ENCODE peak calls at places on chromosome 20, in four cellular contexts. Q is IMR-90, O is HepG2, Z is GM12878. L is an unnamed sample.

GRCh38 chr20:17109307-17109706 is 117.5 kb upstream of the PCSK2 start:
- DNase-seq in Q (no peak), O (no peak), Z (no peak), L (no peak)

GRCh38 chr20:12414446-12415274 is 497.0 kb downstream of the BTBD3 start:
- DNase-seq in Q (no peak), O (no peak), Z (no peak), L (no peak)

GRCh38 chr20:63735859-63736718 is at the start of gene LIME1:
- DNase-seq in Q (no peak), O (no peak), Z (no peak), L (peak; percentile 12)

GRCh38 chr20:49028684-49029083 is 17.4 kb upstream of the CSE1L start:
- DNase-seq in Q (peak; percentile 41), O (peak; percentile 58), Z (no peak), L (peak; percentile 37)

GRCh38 chr20:1440024-1440423 is 26.6 kb downstream of the NSFL1C start:
- DNase-seq in Q (peak; percentile 12), O (peak; percentile 61), Z (no peak), L (peak; percentile 45)

GRCh38 chr20:59808729-59809381 is 124.6 kb downstream of the SYCP2 start:
- DNase-seq in Q (no peak), O (no peak), Z (no peak), L (no peak)

GRCh38 chr20:39939241-39939865 is 749.7 kb downstream of the MAFB start:
- DNase-seq in Q (no peak), O (no peak), Z (no peak), L (no peak)

GRCh38 chr20:63563186-63563935 is 9.4 kb downstream of the FNDC11 start:
- DNase-seq in Q (no peak), O (no peak), Z (no peak), L (no peak)

GRCh38 chr20:18985551-18985950 is 172.0 kb downstream of the SCP2D1 start:
- DNase-seq in Q (no peak), O (no peak), Z (no peak), L (no peak)

GRCh38 chr20:62922451-62922921 is 3.8 kb downstream of the DIDO1 start:
- DNase-seq in Q (no peak), O (no peak), Z (no peak), L (no peak)

GRCh38 chr20:63497138-63497945 is 1.5 kb downstream of the EEF1A2 start:
- DNase-seq in Q (no peak), O (no peak), Z (no peak), L (no peak)

GRCh38 chr20:49380245-49380875 is 102.1 kb downstream of the KCNB1 start:
- DNase-seq in Q (no peak), O (no peak), Z (no peak), L (no peak)

GRCh38 chr20:17228624-17229061 is 1.8 kb downstream of the PCSK2 start:
- DNase-seq in Q (no peak), O (no peak), Z (no peak), L (peak; percentile 1)

GRCh38 chr20:48616481-48616880 is 211.3 kb downstream of the PREX1 start:
- DNase-seq in Q (no peak), O (no peak), Z (no peak), L (no peak)

GRCh38 chr20:5612476-5613291 is 137.5 kb upstream of the SHLD1 start:
- DNase-seq in Q (peak; percentile 85), O (no peak), Z (no peak), L (no peak)

GRCh38 chr20:48298851-48299484 is 513.7 kb upstream of the SULF2 start:
- DNase-seq in Q (peak; percentile 92), O (peak; percentile 73), Z (no peak), L (no peak)

GRCh38 chr20:17898548-17898994 is 70.0 kb downstream of the SNX5 start:
- DNase-seq in Q (peak; percentile 75), O (peak; percentile 80), Z (no peak), L (peak; percentile 46)

GRCh38 chr20:19009071-19009688 is 195.6 kb downstream of the SCP2D1 start:
- DNase-seq in Q (no peak), O (no peak), Z (no peak), L (no peak)

GRCh38 chr20:53534037-53534436 is 59.6 kb downstream of the ZNF217 start:
- DNase-seq in Q (no peak), O (no peak), Z (no peak), L (no peak)

GRCh38 chr20:18006684-18007083 is 37.9 kb downstream of the MGME1 start:
- DNase-seq in Q (no peak), O (no peak), Z (no peak), L (no peak)

GRCh38 chr20:45235995-45236394 is 14.8 kb downstream of the SEMG2 start:
- DNase-seq in Q (no peak), O (no peak), Z (no peak), L (peak; percentile 19)
- TF ChIP-seq CTCF in Q (peak; percentile 10), O (peak; percentile 57), Z (peak; percentile 49), L (peak; percentile 66)

DNA sequence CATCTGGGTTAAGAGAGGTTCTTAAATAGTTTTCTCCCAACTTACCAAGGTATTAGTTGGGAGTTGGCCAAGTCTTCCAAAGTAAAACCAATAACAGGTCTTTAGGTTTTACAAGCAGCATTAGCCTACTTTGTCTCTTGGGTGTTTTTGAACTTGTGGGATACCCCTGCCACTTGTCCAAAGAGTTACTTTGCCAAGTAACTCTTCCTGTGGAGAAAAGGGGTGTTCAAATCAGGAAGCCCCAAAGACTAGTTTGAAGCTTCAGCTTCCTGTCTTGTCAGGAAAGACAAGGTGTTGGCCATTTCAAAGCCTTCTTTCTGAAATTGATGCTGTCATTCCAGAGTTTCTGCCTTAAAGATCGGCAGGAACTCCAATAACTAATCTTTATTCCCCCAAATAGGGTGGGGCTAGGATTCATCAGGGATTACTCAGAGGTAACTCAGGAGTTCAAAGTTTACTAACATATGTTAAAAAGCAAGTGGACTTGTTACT is 822 bp downstream of the RAB22A start:
- DNase-seq in Q (peak; percentile 14), O (peak; percentile 57), Z (no peak), L (no peak)
- TF ChIP-seq MXI1 in Q (no peak), O (no peak), Z (peak; percentile 45), L (no peak)

GRCh38 chr20:10647471-10647870 is 26.3 kb downstream of the JAG1 start:
- DNase-seq in Q (no peak), O (peak; percentile 56), Z (no peak), L (peak; percentile 16)
- TF ChIP-seq CTCF in Q (no peak), O (peak; percentile 59), Z (peak; percentile 52), L (peak; percentile 36)

GRCh38 chr20:26209171-26209941 is 512.7 kb upstream of the ZNF337 start:
- DNase-seq in Q (peak; percentile 11), O (no peak), Z (no peak), L (no peak)
- TF ChIP-seq MXI1 in Q (no peak), O (no peak), Z (no peak), L (no peak)

GRCh38 chr20:14142171-14142570 is 146.9 kb downstream of the MACROD2 start:
- DNase-seq in Q (peak; percentile 19), O (peak; percentile 47), Z (peak; percentile 2), L (no peak)
- TF ChIP-seq CTCF in Q (peak; percentile 39), O (peak; percentile 82), Z (peak; percentile 50), L (no peak)

DNA sequence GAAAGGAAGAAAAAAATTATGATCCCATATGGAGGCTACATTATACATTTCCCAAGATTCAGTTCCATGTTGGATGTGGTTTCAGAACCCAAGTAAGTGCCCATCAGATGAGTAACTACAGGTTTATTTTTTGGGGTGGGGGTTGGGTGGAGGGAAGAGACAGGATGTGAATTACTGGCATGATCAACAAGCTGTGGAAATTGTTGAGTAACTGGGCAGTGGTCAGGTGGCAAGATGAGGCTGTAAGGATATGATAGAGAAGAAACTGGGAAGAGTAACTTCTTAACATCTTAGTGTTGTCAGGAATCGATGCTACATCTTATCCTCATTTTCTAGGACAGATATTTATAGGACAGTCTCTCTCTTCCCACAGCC is 153.5 kb downstream of the CFAP61 start:
- DNase-seq in Q (no peak), O (no peak), Z (no peak), L (no peak)
- TF ChIP-seq MXI1 in Q (no peak), O (no peak), Z (no peak), L (no peak)

GRCh38 chr20:32536861-32537656 is 48.1 kb downstream of the NOL4L start:
- DNase-seq in Q (no peak), O (no peak), Z (no peak), L (peak; percentile 76)

GRCh38 chr20:32535316-32535952 is 49.7 kb downstream of the NOL4L start:
- DNase-seq in Q (no peak), O (no peak), Z (no peak), L (peak; percentile 35)

GRCh38 chr20:32537657-32538525 is 47.2 kb downstream of the NOL4L start:
- DNase-seq in Q (no peak), O (no peak), Z (no peak), L (peak; percentile 88)

GRCh38 chr20:32534661-32535240 is 50.4 kb downstream of the NOL4L start:
- DNase-seq in Q (no peak), O (no peak), Z (no peak), L (no peak)

DNA sequence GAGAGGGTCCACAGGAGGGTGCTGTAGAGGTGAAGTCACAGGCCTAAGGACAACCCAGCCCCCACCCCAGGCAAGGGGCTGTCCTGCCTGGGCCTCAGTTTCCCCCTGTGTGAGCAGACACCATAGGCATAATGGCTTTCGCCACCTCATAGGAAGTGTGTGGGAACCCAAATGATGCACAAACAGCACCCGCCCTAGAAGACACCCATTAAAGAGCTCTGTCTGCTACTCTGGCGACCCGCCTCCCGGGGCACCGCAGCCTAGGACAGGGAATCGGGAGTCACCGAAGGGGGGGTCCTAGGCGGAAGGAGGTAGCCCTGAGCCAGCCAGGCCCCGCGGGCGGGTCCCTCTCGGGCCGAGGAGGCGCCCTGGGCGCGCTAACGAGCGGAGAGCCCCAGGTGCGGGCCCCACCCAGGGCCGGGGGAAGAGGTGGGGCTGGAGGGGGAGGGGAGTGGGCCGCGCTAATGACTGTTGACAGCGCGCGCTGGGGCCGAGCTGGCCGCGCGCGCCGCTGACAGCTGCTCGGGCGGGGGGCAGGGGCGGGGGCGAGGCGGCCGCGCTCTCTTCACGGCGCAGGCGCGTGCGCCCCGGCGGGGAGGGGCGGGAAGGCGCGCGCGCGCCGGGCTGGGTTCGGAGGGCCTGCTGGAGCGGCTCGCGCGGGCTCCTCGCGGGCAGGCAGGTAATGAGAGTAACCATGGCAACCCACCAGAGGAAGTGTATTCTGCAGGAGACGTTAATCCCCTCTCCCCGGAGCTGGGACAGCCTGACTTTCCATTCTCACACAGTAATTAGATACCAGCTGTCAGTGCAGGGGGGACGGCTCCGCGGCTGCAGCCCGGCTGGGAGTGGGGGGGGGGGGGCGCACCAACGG is 48.9 kb downstream of the NOL4L start:
- DNase-seq in Q (peak; percentile 6), O (peak; percentile 79), Z (no peak), L (peak; percentile 90)
- TF ChIP-seq CTCF in Q (no peak), O (no peak), Z (no peak), L (peak; percentile 0)

L was measured in K562.